ENCODE peak calls at places on chromosomes 13 and 19, in six cellular contexts. F, L, G, V, M and Z are unnamed samples.

GRCh38 chr19:10936661-10937084 is 8.1 kb downstream of the TIMM29 start:
- DNase-seq in V (no peak), F (no peak), M (peak), G (peak), L (peak), Z (peak)

GRCh38 chr19:3506384-3507340 is 551 bp downstream of the FZR1 start:
- DNase-seq in M (no peak), V (peak), G (no peak), L (peak), F (no peak), Z (peak)

GRCh38 chr13:61110804-61111203 is 304.8 kb downstream of the PCDH20 start:
- DNase-seq in V (no peak), M (no peak), L (no peak), F (no peak), G (no peak), Z (no peak)

GRCh38 chr13:114069376-114070097 is 62.9 kb downstream of the RASA3 start:
- DNase-seq in V (no peak), F (peak), M (no peak), L (no peak), G (no peak), Z (no peak)

GRCh38 chr13:30850204-30850866 is 55.7 kb upstream of the MEDAG start:
- DNase-seq in V (no peak), G (no peak), L (no peak), F (no peak), M (no peak), Z (peak)

GRCh38 chr19:7871280-7871529 is 3.0 kb downstream of the PRR36 start:
- DNase-seq in L (peak), G (no peak), V (no peak), M (no peak), F (no peak), Z (no peak)

GRCh38 chr19:38068851-38069250 is 155.2 kb downstream of the DPF1 start:
- DNase-seq in V (no peak), L (no peak), F (no peak), G (no peak), M (no peak), Z (no peak)

GRCh38 chr13:102555914-102556553 is 40.8 kb upstream of the TPP2 start:
- DNase-seq in V (no peak), G (peak), L (peak), M (peak), F (no peak), Z (peak)

GRCh38 chr19:27777242-27777641 is 1435.7 kb downstream of the UQCRFS1 start:
- DNase-seq in G (no peak), V (no peak), M (no peak), L (no peak), F (no peak), Z (no peak)

GRCh38 chr13:31912641-31913401 is 118.8 kb upstream of the FRY start:
- DNase-seq in F (no peak), G (no peak), L (no peak), V (no peak), M (no peak), Z (no peak)

GRCh38 chr19:11421607-11422098 is 2.5 kb upstream of the RGL3 start:
- DNase-seq in M (no peak), L (no peak), F (no peak), V (no peak), G (peak), Z (no peak)

GRCh38 chr19:44111910-44112463 is 1.2 kb upstream of the ZNF225 start:
- DNase-seq in G (peak), L (no peak), F (no peak), V (no peak), M (peak), Z (peak)

GRCh38 chr13:31225180-31225579 is 25.4 kb downstream of the B3GLCT start:
- DNase-seq in G (no peak), V (no peak), F (no peak), L (no peak), M (no peak), Z (no peak)

GRCh38 chr19:44620667-44621066 is 7.3 kb downstream of the IGSF23 start:
- DNase-seq in V (no peak), M (no peak), G (no peak), L (no peak), F (no peak), Z (no peak)

GRCh38 chr13:44437356-44438233 is 64.0 kb downstream of the SERP2 start:
- DNase-seq in G (no peak), M (peak), L (peak), V (no peak), F (no peak), Z (peak)

GRCh38 chr13:93318538-93318937 is 91.9 kb downstream of the GPC6 start:
- DNase-seq in G (no peak), V (no peak), F (no peak), L (peak), M (no peak), Z (peak)

GRCh38 chr13:73698859-73699258 is 435.3 kb downstream of the KLF12 start:
- DNase-seq in F (no peak), M (peak), G (no peak), V (no peak), L (no peak), Z (peak)

GRCh38 chr13:37386276-37386675 is 212.3 kb downstream of the POSTN start:
- DNase-seq in V (no peak), L (no peak), F (no peak), M (no peak), G (no peak), Z (no peak)

GRCh38 chr13:105971720-105972119 is 563.7 kb downstream of the EFNB2 start:
- DNase-seq in F (no peak), G (no peak), L (no peak), V (no peak), M (peak), Z (no peak)

GRCh38 chr13:29713841-29714240 is 118.4 kb upstream of the SLC7A1 start:
- DNase-seq in L (peak), V (no peak), M (no peak), F (no peak), G (no peak), Z (peak)

GRCh38 chr19:47258895-47259555 is 2.7 kb downstream of the CCDC9 start:
- DNase-seq in F (no peak), G (no peak), M (no peak), L (no peak), V (no peak), Z (no peak)

GRCh38 chr19:45217957-45218334 is 27.3 kb downstream of the EXOC3L2 start:
- DNase-seq in G (no peak), V (no peak), L (no peak), F (no peak), M (no peak), Z (no peak)

GRCh38 chr13:89816404-89816803 is 1531.1 kb upstream of the MIR17HG start:
- DNase-seq in M (no peak), V (no peak), L (no peak), G (no peak), F (no peak), Z (no peak)

GRCh38 chr19:1618157-1619093 is 13.2 kb upstream of the UQCR11 start:
- DNase-seq in M (peak), G (peak), F (no peak), V (no peak), L (peak), Z (peak)

GRCh38 chr13:87331178-87331577 is 340.0 kb upstream of the SLITRK5 start:
- DNase-seq in G (peak), F (no peak), M (no peak), L (peak), V (no peak), Z (peak)

GRCh38 chr19:16154557-16154956 is 11.1 kb downstream of the HSH2D start:
- DNase-seq in M (no peak), L (no peak), V (no peak), G (no peak), F (no peak), Z (no peak)

GRCh38 chr19:21848706-21849105 is 12.7 kb upstream of the ZNF43 start:
- DNase-seq in G (no peak), M (no peak), L (no peak), V (no peak), F (no peak), Z (peak)

GRCh38 chr13:108924154-108924940 is 294.9 kb downstream of the MYO16 start:
- DNase-seq in G (no peak), F (no peak), M (peak), L (peak), V (no peak), Z (peak)

GRCh38 chr19:44904426-44904994 is 1.1 kb upstream of the APOE start:
- DNase-seq in L (no peak), F (no peak), V (no peak), M (peak), G (no peak), Z (no peak)

GRCh38 chr19:54790711-54791110 is 12.7 kb upstream of the KIR2DL4 start:
- DNase-seq in G (no peak), F (no peak), V (no peak), L (no peak), M (no peak), Z (no peak)

GRCh38 chr13:42876270-42876714 is 94.9 kb downstream of the FAM216B start:
- DNase-seq in G (no peak), M (peak), L (no peak), F (no peak), V (no peak), Z (no peak)

GRCh38 chr19:1671716-1672037 is 19.3 kb upstream of the TCF3 start:
- DNase-seq in V (no peak), M (no peak), G (no peak), L (peak), F (no peak), Z (no peak)

GRCh38 chr19:44889830-44890365 is 1.2 kb upstream of the TOMM40 start:
- DNase-seq in G (no peak), F (no peak), M (no peak), L (no peak), V (no peak), Z (no peak)

GRCh38 chr19:7507884-7508283 is 8.0 kb upstream of the ZNF358 start:
- DNase-seq in M (peak), L (peak), G (peak), F (peak), V (no peak), Z (peak)

GRCh38 chr19:18562086-18562485 is 4.4 kb downstream of the KXD1 start:
- DNase-seq in V (no peak), F (no peak), L (no peak), G (no peak), M (peak), Z (no peak)

GRCh38 chr13:113668491-113668971 is 1.5 kb downstream of the GRK1 start:
- DNase-seq in F (peak), L (no peak), V (no peak), G (no peak), M (no peak), Z (no peak)

GRCh38 chr19:2337329-2337707 is 8.8 kb downstream of the SPPL2B start:
- DNase-seq in M (peak), L (no peak), V (no peak), F (no peak), G (no peak), Z (peak)

GRCh38 chr13:39408512-39408911 is 194.5 kb downstream of the LHFPL6 start:
- DNase-seq in V (no peak), L (no peak), F (no peak), G (no peak), M (no peak), Z (no peak)

GRCh38 chr19:47239610-47240296 is 8.8 kb upstream of the BBC3 start:
- DNase-seq in F (no peak), M (peak), L (no peak), G (no peak), V (peak), Z (peak)

GRCh38 chr19:17389957-17390664 is 3.9 kb downstream of the CCDC194 start:
- DNase-seq in V (no peak), F (no peak), M (no peak), G (no peak), L (no peak), Z (no peak)
- TF ChIP-seq CTCF in V (no peak), F (no peak), M (no peak), G (no peak), L (no peak), Z (no peak)

GRCh38 chr19:29121684-29122083 is 91.3 kb downstream of the UQCRFS1 start:
- DNase-seq in F (no peak), M (no peak), L (no peak), V (no peak), G (no peak), Z (no peak)
- TF ChIP-seq CTCF in F (no peak), M (no peak), L (no peak), V (no peak), G (peak), Z (peak)

GRCh38 chr19:30222428-30222873 is 149.7 kb upstream of the ZNF536 start:
- DNase-seq in M (no peak), F (no peak), L (no peak), G (no peak), V (no peak), Z (no peak)
- TF ChIP-seq CTCF in M (peak), F (peak), L (no peak), G (peak), V (peak), Z (peak)

DNA sequence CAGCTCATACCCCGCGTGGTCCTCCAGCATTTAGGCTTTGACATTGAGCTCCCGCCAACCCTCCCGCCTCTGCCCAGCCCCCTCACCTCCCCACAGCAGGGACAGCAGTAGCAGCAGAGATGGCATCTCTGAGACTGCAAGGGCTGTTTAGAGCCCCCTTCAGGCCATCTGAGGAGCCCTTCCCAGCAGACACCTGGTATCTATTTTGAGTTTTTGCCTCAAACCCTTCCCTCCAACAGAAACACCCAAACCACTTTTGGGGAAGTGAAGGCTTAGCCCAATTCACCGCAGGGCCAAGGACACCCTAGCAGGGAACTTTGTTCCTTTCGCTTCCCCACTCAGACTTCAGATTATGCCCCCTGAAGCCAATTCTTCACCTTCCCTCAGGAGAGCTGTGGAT is 6.3 kb upstream of the ZNF175 start:
- DNase-seq in M (no peak), L (no peak), G (no peak), V (no peak), F (no peak), Z (no peak)
- TF ChIP-seq CTCF in M (no peak), L (no peak), G (no peak), V (no peak), F (no peak), Z (no peak)